ENCODE peak calls at places on chromosomes 11 and 22, in seven cellular contexts. K, J, D, L, H, I and U are unnamed samples.

GRCh38 chr11:93736129-93736528 is 5.2 kb downstream of the TAF1D start:
- DNase-seq in K (no peak), J (no peak), D (no peak), L (no peak), H (no peak), I (no peak), U (no peak)

GRCh38 chr22:32628626-32629587 is 154.3 kb downstream of the FBXO7 start:
- DNase-seq in K (no peak), J (no peak), D (no peak), L (no peak), H (no peak), I (no peak), U (no peak)

GRCh38 chr11:10355257-10355661 is 50.4 kb downstream of the ADM start:
- DNase-seq in K (no peak), J (no peak), D (no peak), L (no peak), H (no peak), I (no peak), U (no peak)

GRCh38 chr11:122523841-122524531 is 131.5 kb upstream of the UBASH3B start:
- DNase-seq in K (no peak), J (peak), D (no peak), L (no peak), H (no peak), I (no peak), U (no peak)

GRCh38 chr11:110425751-110426545 is 3.8 kb upstream of the FDX1 start:
- DNase-seq in K (no peak), J (no peak), D (no peak), L (no peak), H (no peak), I (no peak), U (no peak)

GRCh38 chr11:70292863-70293262 is 22.4 kb downstream of the PPFIA1 start:
- DNase-seq in K (no peak), J (no peak), D (no peak), L (no peak), H (no peak), I (no peak), U (no peak)

GRCh38 chr22:50268655-50269113 is 1.5 kb downstream of the MAPK11 start:
- DNase-seq in K (no peak), J (no peak), D (no peak), L (no peak), H (no peak), I (peak), U (no peak)

GRCh38 chr11:34621876-34622275 is 983 bp downstream of the EHF start:
- DNase-seq in K (no peak), J (no peak), D (no peak), L (no peak), H (no peak), I (no peak), U (no peak)

GRCh38 chr11:33696931-33697638 is 3.5 kb downstream of the C11orf91 start:
- DNase-seq in K (no peak), J (no peak), D (no peak), L (no peak), H (peak), I (no peak), U (no peak)

GRCh38 chr11:32602657-32603410 is 19.2 kb downstream of the EIF3M start:
- DNase-seq in K (no peak), J (no peak), D (no peak), L (no peak), H (no peak), I (no peak), U (no peak)

GRCh38 chr11:47904808-47905207 is 56.7 kb upstream of the NUP160 start:
- DNase-seq in K (no peak), J (no peak), D (no peak), L (no peak), H (no peak), I (no peak), U (no peak)